ENCODE peak calls at places on chromosome X, in five cellular contexts. N, G, C, B and X are unnamed samples.
A peak's percentile ranks its signal among the peaks of the same experiment; 100 is the strongest.

GRCh38 chrX:110965409-110965808 is 130.6 kb upstream of the PAK3 start:
- DNase-seq in C (no peak), B (no peak), N (no peak), G (no peak), X (no peak)

GRCh38 chrX:86946569-86946968 is 571.0 kb upstream of the KLHL4 start:
- DNase-seq in G (no peak), C (no peak), N (no peak), B (peak; percentile 5), X (peak; percentile 7)

GRCh38 chrX:119482041-119482440 is 13.8 kb downstream of the SLC25A5 start:
- DNase-seq in B (peak; percentile 15), C (no peak), G (no peak), N (no peak), X (no peak)

GRCh38 chrX:9091253-9091652 is 57.3 kb upstream of the FAM9B start:
- DNase-seq in C (no peak), G (no peak), B (peak; percentile 1), N (no peak), X (no peak)

GRCh38 chrX:22559506-22559905 is 286.8 kb downstream of the CBLL2 start:
- DNase-seq in C (no peak), B (no peak), N (no peak), G (no peak), X (no peak)

GRCh38 chrX:40105791-40106676 is 8.3 kb upstream of the BCOR start:
- DNase-seq in B (peak; percentile 76), N (peak; percentile 77), C (no peak), G (no peak), X (no peak)

GRCh38 chrX:53682885-53683555 is 3.5 kb downstream of the HUWE1 start:
- DNase-seq in C (peak; percentile 62), N (no peak), G (no peak), B (peak; percentile 61), X (no peak)

GRCh38 chrX:953879-954482 is 258.5 kb downstream of the CRLF2 start:
- DNase-seq in B (no peak), G (no peak), N (no peak), C (no peak), X (no peak)

GRCh38 chrX:109399831-109400230 is 82.1 kb downstream of the GUCY2F start:
- DNase-seq in C (no peak), N (no peak), G (no peak), B (no peak), X (no peak)

GRCh38 chrX:109409181-109409580 is 72.7 kb downstream of the GUCY2F start:
- DNase-seq in N (no peak), G (no peak), B (no peak), C (no peak), X (no peak)

DNA sequence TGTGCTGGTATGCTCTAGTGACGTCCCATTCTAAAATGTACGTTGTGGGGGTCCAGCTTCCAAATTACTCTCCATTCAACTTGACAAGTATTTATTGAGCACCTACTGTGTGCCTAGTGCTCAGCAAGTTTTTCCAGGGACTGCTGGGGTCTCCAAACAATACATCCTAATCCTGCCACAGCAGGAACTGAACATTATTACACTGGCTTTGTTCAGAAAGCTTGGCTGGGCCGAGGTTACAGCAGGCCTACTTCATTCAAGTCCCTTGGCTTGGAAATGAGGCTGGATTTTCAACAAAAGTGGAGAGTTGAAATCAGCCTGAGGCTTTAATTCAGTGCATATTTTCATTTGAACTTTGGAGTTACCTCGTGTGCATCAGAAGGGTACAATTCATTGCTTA is 78.0 kb downstream of the GUCY2F start:
- DNase-seq in N (no peak), G (no peak), C (no peak), B (no peak), X (no peak)
- TF ChIP-seq CTCF in N (no peak), G (no peak), C (no peak), B (no peak), X (no peak)

GRCh38 chrX:104117753-104118152 is 5.4 kb downstream of the ZCCHC18 start:
- DNase-seq in C (no peak), N (no peak), G (no peak), B (no peak), X (no peak)
- H3K4me3 ChIP-seq in C (no peak overlapping the region), N (no peak overlapping the region), G (no peak overlapping the region), B (no peak overlapping the region), X (no peak overlapping the region)

GRCh38 chrX:23779025-23779424 is 3.9 kb upstream of the SAT1 start:
- DNase-seq in C (no peak), B (no peak), G (peak; percentile 81), N (no peak), X (no peak)
- TF ChIP-seq CTCF in C (no peak), B (no peak), G (peak; percentile 17), N (no peak), X (no peak)

GRCh38 chrX:44904542-44905115 is 31.6 kb downstream of the KDM6A start:
- DNase-seq in B (no peak), G (no peak), C (no peak), N (no peak), X (no peak)

GRCh38 chrX:44906041-44906440 is 33.1 kb downstream of the KDM6A start:
- DNase-seq in B (no peak), N (no peak), G (no peak), C (no peak), X (no peak)

GRCh38 chrX:44903842-44904530 is 31.0 kb downstream of the KDM6A start:
- DNase-seq in G (no peak), N (no peak), B (no peak), C (no peak), X (no peak)

GRCh38 chrX:44906542-44906941 is 33.6 kb downstream of the KDM6A start:
- DNase-seq in G (no peak), N (no peak), B (no peak), C (no peak), X (no peak)

GRCh38 chrX:44903107-44903506 is 30.1 kb downstream of the KDM6A start:
- DNase-seq in G (peak; percentile 16), C (no peak), B (peak; percentile 45), N (no peak), X (no peak)
- H3K4me3 ChIP-seq in G (no peak overlapping the region), C (no peak overlapping the region), B (no peak overlapping the region), N (no peak overlapping the region), X (no peak overlapping the region)

DNA sequence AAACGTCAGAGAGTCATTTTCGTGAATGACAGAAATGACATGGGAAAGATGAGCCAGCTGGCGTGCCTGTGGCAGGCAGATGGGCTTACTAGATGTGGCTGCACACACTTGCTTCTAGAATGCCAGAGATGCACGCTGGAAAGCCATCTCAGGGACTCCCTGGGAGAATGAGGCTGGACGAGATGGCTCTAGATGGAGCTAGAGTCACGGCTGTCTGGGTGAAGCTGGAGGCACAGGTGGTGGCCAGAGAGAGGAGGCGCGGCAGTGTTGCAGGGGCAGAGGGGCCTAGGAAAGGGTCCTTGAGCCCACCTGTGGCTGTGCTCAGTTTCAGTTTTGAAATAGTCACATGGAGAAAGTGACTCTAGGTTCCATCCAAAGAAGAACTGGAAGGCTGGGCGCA is 26.0 kb downstream of the TKTL1 start:
- DNase-seq in G (no peak), C (no peak), B (no peak), N (no peak), X (no peak)
- TF ChIP-seq CTCF in G (peak; percentile 13), C (no peak), B (no peak), N (no peak), X (peak; percentile 29)

GRCh38 chrX:96438803-96439202 is 245.8 kb upstream of the DIAPH2 start:
- DNase-seq in B (no peak), C (no peak), G (no peak), N (no peak), X (no peak)

GRCh38 chrX:96433409-96434122 is 251.1 kb upstream of the DIAPH2 start:
- DNase-seq in N (no peak), G (no peak), B (no peak), C (no peak), X (no peak)

GRCh38 chrX:96432647-96433046 is 252.0 kb upstream of the DIAPH2 start:
- DNase-seq in B (no peak), N (no peak), C (no peak), G (no peak), X (no peak)

GRCh38 chrX:96436105-96436504 is 248.5 kb upstream of the DIAPH2 start:
- DNase-seq in N (no peak), C (no peak), G (peak; percentile 27), B (no peak), X (peak; percentile 20)

GRCh38 chrX:96435636-96436035 is 249.0 kb upstream of the DIAPH2 start:
- DNase-seq in G (no peak), C (no peak), N (no peak), B (no peak), X (no peak)
- H3K4me3 ChIP-seq in G (no peak overlapping the region), C (no peak overlapping the region), N (no peak overlapping the region), B (no peak overlapping the region), X (no peak overlapping the region)

DNA sequence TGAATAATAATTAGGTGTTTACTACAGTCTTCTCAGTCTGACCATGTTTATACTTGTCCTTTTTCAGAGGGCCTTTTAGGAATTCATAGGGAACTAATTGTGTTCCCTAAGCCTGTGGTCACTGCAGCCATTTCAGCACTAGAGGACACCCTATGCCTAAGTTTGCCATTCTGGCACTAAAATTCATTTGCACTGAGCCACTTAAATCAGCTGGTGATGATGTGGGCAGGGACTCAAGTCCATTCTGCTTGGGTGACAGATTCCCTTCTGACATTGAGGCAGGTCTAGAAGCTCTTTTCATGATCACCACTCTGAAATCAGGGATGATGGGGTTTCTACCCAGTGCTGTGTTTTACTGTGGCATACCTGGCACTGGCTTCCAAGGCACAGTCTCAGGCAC is 1178.9 kb upstream of the DIAPH2 start:
- DNase-seq in B (no peak), N (no peak), G (no peak), C (no peak), X (no peak)
- TF ChIP-seq CTCF in B (no peak), N (no peak), G (no peak), C (no peak), X (no peak)

GRCh38 chrX:68652327-68652930 is 5.0 kb downstream of the STARD8 start:
- DNase-seq in G (no peak), B (no peak), N (peak; percentile 25), C (no peak), X (no peak)
- H3K4me3 ChIP-seq in G (no peak overlapping the region), B (no peak overlapping the region), N (no peak overlapping the region), C (no peak overlapping the region), X (no peak overlapping the region)